ENCODE peak calls at places on chromosomes 1 and 21, in five cellular contexts. One of them, this sample, is unnamed.

GRCh38 chr1:67503974-67504373 is 73.8 kb upstream of the SERBP1 start:
- DNase-seq in H1: no peak
- DNase-seq in mesendoderm: no peak
- DNase-seq in neuronal stem cell: no peak
- DNase-seq in IMR-90: no peak
- DNase-seq in this sample: no peak

GRCh38 chr1:44454704-44455103 is 49.6 kb downstream of the RNF220 start:
- DNase-seq in H1: no peak
- DNase-seq in neuronal stem cell: no peak
- DNase-seq in mesendoderm: no peak
- DNase-seq in IMR-90: no peak
- DNase-seq in this sample: no peak

GRCh38 chr1:108878678-108879077 is 1.9 kb downstream of the GPSM2 start:
- DNase-seq in neuronal stem cell: no peak
- DNase-seq in H1: no peak
- DNase-seq in IMR-90: no peak
- DNase-seq in mesendoderm: no peak
- DNase-seq in this sample: no peak

GRCh38 chr1:87224209-87224608 is 104.5 kb upstream of the LMO4 start:
- DNase-seq in neuronal stem cell: no peak
- DNase-seq in IMR-90: peak; percentile 100
- DNase-seq in H1: no peak
- DNase-seq in mesendoderm: no peak
- DNase-seq in this sample: peak; percentile 85

GRCh38 chr1:233379869-233380438 is 52.4 kb downstream of the MAP3K21 start:
- DNase-seq in mesendoderm: no peak
- DNase-seq in IMR-90: no peak
- DNase-seq in H1: no peak
- DNase-seq in neuronal stem cell: no peak
- DNase-seq in this sample: no peak

GRCh38 chr1:10917513-10918454 is 94.7 kb upstream of the TARDBP start:
- DNase-seq in mesendoderm: no peak
- DNase-seq in IMR-90: no peak
- DNase-seq in neuronal stem cell: no peak
- DNase-seq in H1: no peak
- DNase-seq in this sample: no peak

GRCh38 chr1:203590559-203590958 is 36.1 kb upstream of the ATP2B4 start:
- DNase-seq in neuronal stem cell: no peak
- DNase-seq in mesendoderm: peak; percentile 73
- DNase-seq in IMR-90: peak; percentile 31
- DNase-seq in H1: no peak
- DNase-seq in this sample: peak; percentile 91

GRCh38 chr1:181514298-181515290 is 31.3 kb downstream of the CACNA1E start:
- DNase-seq in neuronal stem cell: no peak
- DNase-seq in mesendoderm: no peak
- DNase-seq in IMR-90: no peak
- DNase-seq in H1: no peak
- DNase-seq in this sample: no peak

GRCh38 chr1:2585318-2586092 is 1.1 kb upstream of the PRXL2B start:
- DNase-seq in IMR-90: peak; percentile 24
- DNase-seq in H1: peak; percentile 61
- DNase-seq in mesendoderm: peak; percentile 62
- DNase-seq in neuronal stem cell: peak; percentile 37
- DNase-seq in this sample: peak; percentile 61

GRCh38 chr1:98388431-98388830 is 273.1 kb upstream of the SNX7 start:
- DNase-seq in IMR-90: peak; percentile 83
- DNase-seq in neuronal stem cell: no peak
- DNase-seq in mesendoderm: no peak
- DNase-seq in H1: no peak
- DNase-seq in this sample: peak; percentile 54

GRCh38 chr1:96116707-96117106 is 604.9 kb upstream of the PTBP2 start:
- DNase-seq in neuronal stem cell: peak; percentile 0
- DNase-seq in H1: no peak
- DNase-seq in mesendoderm: no peak
- DNase-seq in IMR-90: peak; percentile 17
- DNase-seq in this sample: peak; percentile 37

GRCh38 chr1:23897083-23897482 is 16.1 kb downstream of the CNR2 start:
- DNase-seq in H1: no peak
- DNase-seq in mesendoderm: no peak
- DNase-seq in neuronal stem cell: no peak
- DNase-seq in IMR-90: no peak
- DNase-seq in this sample: no peak

GRCh38 chr21:21612446-21612845 is 614.2 kb downstream of the NCAM2 start:
- DNase-seq in H1: no peak
- DNase-seq in neuronal stem cell: peak; percentile 57
- DNase-seq in mesendoderm: peak; percentile 89
- DNase-seq in IMR-90: peak; percentile 92
- DNase-seq in this sample: peak; percentile 65

GRCh38 chr21:46060596-46061061 is 37.3 kb upstream of the COL6A2 start:
- DNase-seq in mesendoderm: no peak
- DNase-seq in H1: no peak
- DNase-seq in neuronal stem cell: no peak
- DNase-seq in IMR-90: peak; percentile 100
- DNase-seq in this sample: peak; percentile 100

GRCh38 chr1:196977278-196977677 is at the start of gene CFHR5:
- DNase-seq in H1: no peak
- DNase-seq in mesendoderm: no peak
- DNase-seq in IMR-90: no peak
- DNase-seq in neuronal stem cell: no peak
- DNase-seq in this sample: no peak

GRCh38 chr1:153483776-153484175 is 23.3 kb upstream of the S100A7 start:
- DNase-seq in H1: peak; percentile 64
- DNase-seq in mesendoderm: no peak
- DNase-seq in IMR-90: no peak
- DNase-seq in neuronal stem cell: no peak
- DNase-seq in this sample: no peak

GRCh38 chr1:213989740-213990472 is 2.1 kb downstream of the PROX1 start:
- DNase-seq in mesendoderm: peak; percentile 56
- DNase-seq in IMR-90: no peak
- DNase-seq in H1: no peak
- DNase-seq in neuronal stem cell: no peak
- DNase-seq in this sample: no peak

GRCh38 chr1:182622795-182623528 is 18.8 kb upstream of the RGS16 start:
- DNase-seq in mesendoderm: no peak
- DNase-seq in H1: no peak
- DNase-seq in IMR-90: no peak
- DNase-seq in neuronal stem cell: no peak
- DNase-seq in this sample: no peak

GRCh38 chr1:53735681-53736080 is 3.3 kb downstream of the GLIS1 start:
- DNase-seq in H1: no peak
- DNase-seq in neuronal stem cell: no peak
- DNase-seq in IMR-90: no peak
- DNase-seq in mesendoderm: no peak
- DNase-seq in this sample: no peak

GRCh38 chr21:41779659-41780058 is 12.8 kb upstream of the RIPK4 start:
- DNase-seq in mesendoderm: no peak
- DNase-seq in IMR-90: no peak
- DNase-seq in neuronal stem cell: no peak
- DNase-seq in H1: no peak
- DNase-seq in this sample: no peak

GRCh38 chr1:59020151-59020997 is 236.5 kb upstream of the JUN start:
- DNase-seq in neuronal stem cell: no peak
- DNase-seq in H1: no peak
- DNase-seq in IMR-90: peak; percentile 86
- DNase-seq in mesendoderm: no peak
- DNase-seq in this sample: peak; percentile 91

GRCh38 chr21:31650930-31651329 is 8.6 kb upstream of the SOD1 start:
- DNase-seq in H1: no peak
- DNase-seq in IMR-90: no peak
- DNase-seq in neuronal stem cell: no peak
- DNase-seq in mesendoderm: no peak
- DNase-seq in this sample: no peak

DNA sequence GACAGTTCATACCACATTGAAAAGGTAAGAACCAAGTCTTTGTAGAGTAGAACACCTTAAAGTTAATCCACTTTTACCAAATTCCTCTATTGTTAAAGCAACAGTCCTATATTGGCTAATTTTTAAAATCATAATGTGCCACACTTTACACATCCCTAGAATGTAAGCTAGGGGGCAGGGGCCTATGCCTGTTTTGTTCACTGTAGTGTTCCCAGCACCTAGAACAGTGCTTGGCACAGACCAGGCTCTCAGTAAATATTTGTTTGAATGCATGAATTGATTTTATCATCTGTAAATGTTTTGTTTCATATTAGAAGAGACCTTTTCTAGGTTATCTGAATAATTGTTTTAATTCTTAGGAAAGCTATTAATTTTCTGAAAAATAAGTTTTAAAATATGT is 9.1 kb downstream of the SMAP2 start:
- DNase-seq in mesendoderm: no peak
- DNase-seq in H1: no peak
- DNase-seq in neuronal stem cell: no peak
- DNase-seq in IMR-90: no peak
- DNase-seq in this sample: no peak
- H3K4me3 ChIP-seq in mesendoderm: no peak overlapping the region
- H3K4me3 ChIP-seq in H1: no peak overlapping the region
- H3K4me3 ChIP-seq in neuronal stem cell: no peak overlapping the region
- H3K4me3 ChIP-seq in IMR-90: no peak overlapping the region
- H3K4me3 ChIP-seq in this sample: no peak overlapping the region

DNA sequence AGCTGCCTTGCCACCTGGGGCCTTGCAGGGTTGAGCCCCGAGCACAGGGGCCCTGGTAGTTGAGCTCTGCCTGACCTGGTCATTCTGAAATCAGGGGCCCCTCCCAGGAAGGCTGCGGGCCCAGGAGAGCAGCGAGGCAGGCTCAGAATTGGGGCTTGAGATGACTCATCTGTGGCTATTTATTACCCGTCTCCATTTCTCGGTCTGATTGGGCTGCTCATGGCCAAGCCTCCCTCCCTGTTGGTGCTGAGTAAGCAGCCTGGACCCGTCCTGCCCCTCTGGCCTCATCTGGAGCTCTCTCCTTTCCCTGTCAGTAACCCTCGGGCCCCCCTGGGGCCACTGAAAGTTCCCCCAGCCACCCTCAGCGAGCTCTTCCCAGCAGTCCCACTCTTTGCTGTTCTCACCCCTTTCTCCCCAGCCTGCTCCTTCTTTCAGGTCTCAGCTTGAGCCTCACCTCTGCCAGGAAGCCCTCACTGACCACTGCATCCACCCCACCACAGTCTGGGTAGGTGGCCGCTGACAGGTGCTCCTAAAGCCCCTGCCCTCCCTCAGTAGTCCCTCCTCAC is 11.0 kb upstream of the TNFRSF8 start:
- DNase-seq in H1: no peak
- DNase-seq in mesendoderm: peak; percentile 75
- DNase-seq in neuronal stem cell: no peak
- DNase-seq in IMR-90: peak; percentile 83
- DNase-seq in this sample: peak; percentile 85
- H3K4me1 ChIP-seq in H1: peaks cover 2% of the 10 kb centered on the region
- H3K4me1 ChIP-seq in mesendoderm: no peaks in the 10 kb centered on the region
- H3K4me1 ChIP-seq in neuronal stem cell: peaks cover 21% of the 10 kb centered on the region
- H3K4me1 ChIP-seq in IMR-90: peaks cover 5% of the 10 kb centered on the region
- H3K4me1 ChIP-seq in this sample: peaks cover 18% of the 10 kb centered on the region

GRCh38 chr1:234475166-234475793 is 3.7 kb downstream of the TARBP1 start:
- DNase-seq in mesendoderm: peak; percentile 32
- DNase-seq in IMR-90: no peak
- DNase-seq in neuronal stem cell: no peak
- DNase-seq in H1: peak; percentile 54
- DNase-seq in this sample: no peak
- H2BK15ac ChIP-seq in mesendoderm: no peak overlapping the region
- H2BK15ac ChIP-seq in IMR-90: no peak overlapping the region
- H2BK15ac ChIP-seq in neuronal stem cell: no peak overlapping the region
- H2BK15ac ChIP-seq in H1: no peak overlapping the region
- H2BK15ac ChIP-seq in this sample: no peak overlapping the region

GRCh38 chr1:111202707-111203623 is 2.5 kb upstream of the DENND2D start:
- DNase-seq in mesendoderm: peak; percentile 81
- DNase-seq in neuronal stem cell: no peak
- DNase-seq in H1: no peak
- DNase-seq in IMR-90: no peak
- DNase-seq in this sample: no peak
- H3K4me3 ChIP-seq in mesendoderm: no peak overlapping the region
- H3K4me3 ChIP-seq in neuronal stem cell: no peak overlapping the region
- H3K4me3 ChIP-seq in H1: peak overlapping the region; percentile 60
- H3K4me3 ChIP-seq in IMR-90: no peak overlapping the region
- H3K4me3 ChIP-seq in this sample: no peak overlapping the region

GRCh38 chr1:25243907-25244306 is 3.3 kb downstream of the RSRP1 start:
- DNase-seq in mesendoderm: no peak
- DNase-seq in neuronal stem cell: no peak
- DNase-seq in H1: no peak
- DNase-seq in IMR-90: no peak
- DNase-seq in this sample: no peak
- H3K4me1 ChIP-seq in mesendoderm: peaks cover 4% of the 10 kb centered on the region
- H3K4me1 ChIP-seq in neuronal stem cell: peaks cover 15% of the 10 kb centered on the region
- H3K4me1 ChIP-seq in H1: no peaks in the 10 kb centered on the region
- H3K4me1 ChIP-seq in IMR-90: peaks cover 4% of the 10 kb centered on the region
- H3K4me1 ChIP-seq in this sample: peaks cover 16% of the 10 kb centered on the region

This sample was measured in mesenchymal stem cell.